ENCODE peak calls at places on chromosomes 4 and X, in four cellular contexts. F, S, J and U are unnamed samples.

GRCh38 chr4:10243856-10244255 is 127.3 kb upstream of the WDR1 start:
- DNase-seq in J (no peak), F (no peak), S (no peak), U (no peak)

GRCh38 chr4:117227925-117228324 is 142.5 kb upstream of the TRAM1L1 start:
- DNase-seq in J (no peak), F (no peak), S (no peak), U (no peak)

GRCh38 chr4:123453006-123453685 is 56.6 kb downstream of the SPRY1 start:
- DNase-seq in J (no peak), S (peak; percentile 69), F (no peak), U (no peak)

GRCh38 chr4:146567396-146567795 is 45.7 kb upstream of the SLC10A7 start:
- DNase-seq in S (no peak), J (no peak), F (no peak), U (no peak)

GRCh38 chr4:151276787-151277557 is at the start of gene PRSS48:
- DNase-seq in S (peak; percentile 55), J (peak; percentile 78), F (peak; percentile 58), U (peak; percentile 74)

GRCh38 chr4:153079824-153080486 is 124.3 kb upstream of the TRIM2 start:
- DNase-seq in S (no peak), F (no peak), J (no peak), U (peak; percentile 37)

GRCh38 chr4:121070274-121070673 is 2.1 kb downstream of the NDNF start:
- DNase-seq in S (no peak), F (no peak), J (no peak), U (no peak)

GRCh38 chrX:69189972-69190371 is 24.7 kb upstream of the PJA1 start:
- DNase-seq in F (no peak), S (no peak), J (no peak), U (no peak)

GRCh38 chr4:131534944-131535640 is 1614.0 kb upstream of the PCDH10 start:
- DNase-seq in F (no peak), J (no peak), S (no peak), U (peak; percentile 0)

GRCh38 chr4:17385403-17385802 is 126.5 kb downstream of the QDPR start:
- DNase-seq in F (peak; percentile 87), S (peak; percentile 75), J (no peak), U (peak; percentile 60)

GRCh38 chr4:3721186-3721585 is 45.0 kb upstream of the ADRA2C start:
- DNase-seq in F (no peak), J (no peak), S (no peak), U (no peak)

GRCh38 chr4:58760737-58761136 is 1650.6 kb upstream of the IGFBP7 start:
- DNase-seq in F (no peak), J (no peak), S (no peak), U (no peak)

GRCh38 chr4:103091601-103092223 is 7.9 kb downstream of the BDH2 start:
- DNase-seq in S (peak; percentile 74), F (peak; percentile 87), J (no peak), U (peak; percentile 63)

GRCh38 chr4:129498626-129499025 is 402.7 kb downstream of the C4orf33 start:
- DNase-seq in S (no peak), F (no peak), J (no peak), U (no peak)

GRCh38 chr4:7705602-7706001 is 234.1 kb downstream of the AFAP1 start:
- DNase-seq in J (no peak), S (no peak), F (no peak), U (no peak)

GRCh38 chr4:100557306-100557705 is 39.5 kb upstream of the EMCN start:
- DNase-seq in J (no peak), F (no peak), S (no peak), U (no peak)

GRCh38 chrX:40146471-40147398 is 49.0 kb upstream of the BCOR start:
- DNase-seq in J (peak; percentile 62), S (peak; percentile 67), F (no peak), U (no peak)

GRCh38 chr4:86043755-86044592 is 315.9 kb downstream of the MAPK10 start:
- DNase-seq in S (peak; percentile 64), F (peak; percentile 58), J (no peak), U (peak; percentile 48)

GRCh38 chrX:31227250-31227649 is 155.4 kb upstream of the FTHL17 start:
- DNase-seq in F (no peak), J (no peak), S (no peak), U (no peak)

GRCh38 chrX:154490021-154490413 is 412 bp downstream of the SLC10A3 start:
- DNase-seq in J (no peak), F (peak; percentile 43), S (peak; percentile 64), U (peak; percentile 19)

GRCh38 chr4:113673450-113673849 is 88.1 kb downstream of the CAMK2D start:
- DNase-seq in J (no peak), F (peak; percentile 25), S (peak; percentile 29), U (no peak)

GRCh38 chr4:138898282-138898681 is 117.3 kb upstream of the NOCT start:
- DNase-seq in S (peak; percentile 78), J (no peak), F (no peak), U (no peak)

GRCh38 chr4:72641611-72642010 is 72.6 kb upstream of the ADAMTS3 start:
- DNase-seq in F (no peak), J (no peak), S (no peak), U (no peak)

GRCh38 chr4:128775477-128775876 is 34.0 kb upstream of the JADE1 start:
- DNase-seq in J (no peak), F (no peak), S (no peak), U (no peak)

GRCh38 chr4:155207534-155208257 is 740 bp upstream of the NPY2R start:
- DNase-seq in S (no peak), F (no peak), J (peak; percentile 16), U (no peak)

GRCh38 chr4:130995988-130996387 is 1900.0 kb downstream of the C4orf33 start:
- DNase-seq in F (no peak), S (no peak), J (no peak), U (no peak)

GRCh38 chrX:124328765-124329164 is 3.7 kb upstream of the TEX13D start:
- DNase-seq in F (no peak), S (no peak), J (no peak), U (no peak)

GRCh38 chr4:47852121-47852520 is 14.3 kb upstream of the CORIN start:
- DNase-seq in S (peak; percentile 44), F (no peak), J (no peak), U (no peak)

GRCh38 chr4:173014836-173015235 is 153.8 kb upstream of the GALNT7 start:
- DNase-seq in J (no peak), S (no peak), F (no peak), U (no peak)

GRCh38 chr4:119559044-119559647 is 69.5 kb downstream of the PDE5A start:
- DNase-seq in S (peak; percentile 70), F (peak; percentile 57), J (no peak), U (peak; percentile 55)

GRCh38 chrX:8731579-8732395 is at the start of gene ANOS1:
- DNase-seq in F (peak; percentile 11), J (peak; percentile 86), S (peak; percentile 22), U (no peak)

GRCh38 chrX:118562574-118563164 is 67.1 kb downstream of the DOCK11 start:
- DNase-seq in F (no peak), S (peak; percentile 28), J (no peak), U (no peak)

DNA sequence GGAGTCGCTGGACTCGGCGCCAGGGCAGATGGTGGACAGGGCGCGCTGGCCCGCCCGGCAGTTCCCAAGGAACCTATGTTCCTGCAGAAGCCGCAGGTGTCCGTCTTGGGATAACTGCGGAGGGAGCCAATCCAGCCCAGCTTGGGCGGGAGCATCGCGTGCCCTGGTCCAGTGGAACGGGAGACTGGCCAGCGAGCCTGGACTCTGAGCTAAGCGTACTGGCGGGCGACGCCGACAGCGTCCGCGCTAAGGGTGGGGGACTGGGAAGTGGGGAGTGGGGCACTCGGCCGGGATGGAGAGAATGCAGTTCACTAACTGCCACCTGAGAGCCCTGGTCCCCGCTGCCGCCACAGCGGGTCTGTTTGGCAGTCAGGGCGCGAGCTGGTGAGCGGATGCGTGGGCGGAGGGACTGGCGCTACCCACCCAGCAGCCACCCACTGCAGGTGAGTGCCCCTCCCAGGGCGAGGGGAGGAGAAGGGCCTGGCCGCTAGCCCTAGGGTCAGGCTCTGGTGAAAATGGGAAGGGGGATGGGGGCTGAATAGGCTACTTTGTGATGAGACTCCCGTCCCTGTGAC is 1.3 kb upstream of the MAMLD1 start:
- DNase-seq in F (no peak), J (peak; percentile 53), S (peak; percentile 25), U (no peak)
- H3K4me3 ChIP-seq in F (no peak overlapping the region), J (peak overlapping the region; percentile 72), S (peak overlapping the region; percentile 82), U (peak overlapping the region; percentile 9)

GRCh38 chr4:168885416-168885815 is 124.6 kb downstream of the CBR4 start:
- DNase-seq in J (no peak), S (no peak), F (no peak), U (no peak)
- H3K4me1 ChIP-seq in J (peaks cover 58% of the 10 kb centered on the region), S (peaks cover 4% of the 10 kb centered on the region), F (no peaks in the 10 kb centered on the region), U (peaks cover 3% of the 10 kb centered on the region)

GRCh38 chr4:1399508-1400190 is 6.6 kb downstream of the NKX1-1 start:
- DNase-seq in F (no peak), J (peak; percentile 30), S (no peak), U (no peak)

GRCh38 chr4:1393866-1394265 is 12.4 kb downstream of the NKX1-1 start:
- DNase-seq in F (no peak), J (peak; percentile 46), S (no peak), U (no peak)

GRCh38 chr4:1398686-1399507 is 7.3 kb downstream of the NKX1-1 start:
- DNase-seq in F (no peak), J (peak; percentile 42), S (no peak), U (no peak)

GRCh38 chr4:1396806-1397455 is 9.3 kb downstream of the NKX1-1 start:
- DNase-seq in F (no peak), S (no peak), J (no peak), U (no peak)

DNA sequence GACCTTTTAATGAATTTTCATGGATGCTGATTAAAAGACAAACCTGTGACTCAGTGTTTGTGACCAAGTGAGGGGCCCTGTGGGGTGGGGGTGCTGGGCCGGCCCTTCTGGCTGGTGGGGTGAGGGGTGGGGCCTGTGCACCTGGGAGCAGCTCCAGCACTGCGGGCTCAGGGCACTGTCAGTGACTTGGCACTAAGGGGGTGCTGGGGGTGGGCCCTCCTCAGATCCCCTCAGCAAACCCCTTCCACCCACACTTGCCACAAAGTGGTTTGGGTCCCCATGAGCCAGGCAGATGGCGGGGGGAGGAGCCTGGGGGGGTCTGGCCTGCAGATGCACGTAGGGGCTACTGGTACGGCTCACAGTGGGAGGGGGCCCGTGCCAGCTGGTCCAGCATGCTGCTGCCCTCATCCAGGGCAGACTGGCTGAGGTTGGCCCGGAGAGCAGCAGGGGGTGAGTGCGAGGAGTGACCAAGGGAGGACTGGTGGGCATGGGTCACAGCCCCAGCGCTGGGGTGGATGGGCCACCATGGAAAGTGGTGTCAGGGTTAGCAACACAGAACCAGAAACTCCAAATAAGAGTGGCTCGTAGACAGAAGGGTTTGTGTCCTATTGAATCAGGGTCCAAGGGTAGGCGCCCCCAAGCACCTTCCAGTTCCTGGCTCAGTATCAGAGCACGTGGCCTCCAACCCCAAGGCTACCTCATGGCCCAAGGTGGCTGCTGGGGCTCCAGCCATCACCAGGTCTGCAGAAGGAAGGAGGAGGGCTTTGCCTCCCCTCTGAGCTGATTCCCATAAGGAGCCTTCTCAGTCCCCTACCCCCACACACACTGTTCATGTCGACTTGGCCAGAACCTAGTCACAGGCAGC is 10.1 kb downstream of the NKX1-1 start:
- DNase-seq in F (no peak), J (no peak), S (no peak), U (no peak)
- H3K4me3 ChIP-seq in F (no peak overlapping the region), J (no peak overlapping the region), S (no peak overlapping the region), U (no peak overlapping the region)

GRCh38 chrX:151398346-151398745 is 1.3 kb downstream of the VMA21 start:
- DNase-seq in J (no peak), S (no peak), F (no peak), U (no peak)

GRCh38 chrX:151393514-151393913 is 3.5 kb upstream of the VMA21 start:
- DNase-seq in J (no peak), F (peak; percentile 73), S (no peak), U (peak; percentile 18)

GRCh38 chrX:151397741-151398070 is 700 bp downstream of the VMA21 start:
- DNase-seq in F (no peak), J (no peak), S (no peak), U (no peak)

GRCh38 chrX:151396042-151396826 is 772 bp upstream of the VMA21 start:
- DNase-seq in J (no peak), F (peak; percentile 30), S (peak; percentile 80), U (peak; percentile 61)

GRCh38 chrX:151396827-151397740 is at the start of gene VMA21:
- DNase-seq in F (peak; percentile 81), S (peak; percentile 86), J (peak; percentile 95), U (peak; percentile 70)
- H3K4me1 ChIP-seq in F (peaks cover 6% of the 10 kb centered on the region), S (no peaks in the 10 kb centered on the region), J (no peaks in the 10 kb centered on the region), U (peaks cover 4% of the 10 kb centered on the region)